ENCODE peak calls at places on chromosomes 4 and X, in five cellular contexts. Y is iPS DF 6.9; N is stimulated activated effector memory CD8-positive, alpha-beta T cell treated with anti-CD3 and anti-CD28 coated beads, Interleukin-12 subunit alpha, Interleukin-12 subunit beta, amount 100 ng/mL, for 72 hours; D is neural crest cell; I is NCI-H2029. H is an unnamed sample.

GRCh38 chrX:11724122-11725017 is 33.7 kb upstream of the MSL3 start:
- DNase-seq in D (no peak), I (no peak), Y (no peak), N (no peak), H (no peak)

GRCh38 chrX:9911479-9911878 is 55.7 kb upstream of the CLDN34 start:
- DNase-seq in N (no peak), D (no peak), Y (no peak), I (no peak), H (no peak)

GRCh38 chr4:167419468-167420133 is 185.3 kb upstream of the SPOCK3 start:
- DNase-seq in D (no peak), I (no peak), N (no peak), Y (no peak), H (no peak)

GRCh38 chr4:27016551-27016950 is 155.9 kb downstream of the STIM2 start:
- DNase-seq in D (no peak), N (no peak), I (no peak), Y (no peak), H (no peak)

GRCh38 chrX:40864972-40865371 is 129.6 kb upstream of the MED14 start:
- DNase-seq in I (no peak), Y (no peak), N (no peak), D (no peak), H (no peak)

GRCh38 chrX:13007519-13008188 is 32.7 kb downstream of the TMSB4X start:
- DNase-seq in I (no peak), D (no peak), Y (no peak), N (no peak), H (no peak)

GRCh38 chrX:107713205-107714195 is 62.1 kb downstream of the TSC22D3 start:
- DNase-seq in D (no peak), Y (no peak), N (no peak), I (no peak), H (no peak)

GRCh38 chrX:135112096-135112729 is 8.1 kb downstream of the ETDB start:
- DNase-seq in N (peak), I (no peak), D (no peak), Y (no peak), H (no peak)

GRCh38 chr4:25466966-25467697 is 90.1 kb downstream of the ANAPC4 start:
- DNase-seq in N (no peak), D (no peak), I (no peak), Y (no peak), H (no peak)

GRCh38 chrX:1893758-1894294 is 279.0 kb downstream of the ASMT start:
- DNase-seq in D (no peak), N (no peak), Y (no peak), I (no peak), H (no peak)

GRCh38 chrX:65537229-65537628 is 2.6 kb upstream of the LAS1L start:
- DNase-seq in D (no peak), I (no peak), N (no peak), Y (no peak), H (no peak)

GRCh38 chr4:132228676-132229075 is 920.4 kb upstream of the PCDH10 start:
- DNase-seq in D (no peak), N (no peak), I (no peak), Y (no peak), H (no peak)

GRCh38 chr4:52718123-52718522 is 33.1 kb downstream of the ERVMER34-1 start:
- DNase-seq in Y (no peak), D (no peak), N (no peak), I (no peak), H (no peak)

GRCh38 chrX:13430136-13430827 is 110.4 kb upstream of the ATXN3L start:
- DNase-seq in Y (no peak), I (no peak), N (no peak), D (no peak), H (no peak)

GRCh38 chr4:114599231-114600065 is 841 bp downstream of the UGT8 start:
- DNase-seq in D (peak), I (no peak), N (no peak), Y (peak), H (no peak)

GRCh38 chrX:134718329-134719317 is 60.4 kb upstream of the PLAC1 start:
- DNase-seq in I (no peak), D (no peak), N (no peak), Y (no peak), H (no peak)

GRCh38 chr4:5754529-5754881 is 43.5 kb downstream of the EVC start:
- DNase-seq in Y (no peak), D (no peak), N (no peak), I (no peak), H (no peak)

GRCh38 chrX:30610050-30610449 is 32.5 kb upstream of the TASL start:
- DNase-seq in I (no peak), N (no peak), Y (no peak), D (no peak), H (no peak)

GRCh38 chr4:48698029-48698901 is 81.8 kb downstream of the FRYL start:
- DNase-seq in D (no peak), Y (no peak), I (no peak), N (no peak), H (no peak)

GRCh38 chr4:188328966-188329365 is 189.7 kb downstream of the TRIML1 start:
- DNase-seq in N (no peak), D (no peak), Y (no peak), I (no peak), H (no peak)

H was measured in GM12892.